ENCODE peak calls at places on chromosomes 4 and X, in ten cellular contexts. One of them, this sample, is unnamed.

GRCh38 chrX:46500054-46500453 is 45.2 kb downstream of the ZNF674 start:
- DNase-seq in endothelial cell: no peak
- DNase-seq in NCI-H774: no peak
- DNase-seq in fibroblast of the aortic adventitia: no peak
- DNase-seq in H54: no peak
- DNase-seq in ACHN: peak; percentile 0
- DNase-seq in amygdala: no peak
- DNase-seq in nucleus accumbens: no peak
- DNase-seq in adrenal gland: no peak
- DNase-seq in activated CD4-positive, alpha-beta T cell treated with anti-CD3 and anti-CD28 coated beads, Interleukin-2, amount 50 U/mL, for 24 hours: no peak
- DNase-seq in this sample: no peak

GRCh38 chrX:139930923-139931645 is 1.8 kb downstream of the ATP11C start:
- DNase-seq in fibroblast of the aortic adventitia: peak; percentile 24
- DNase-seq in NCI-H774: no peak
- DNase-seq in nucleus accumbens: no peak
- DNase-seq in ACHN: peak; percentile 16
- DNase-seq in amygdala: no peak
- DNase-seq in activated CD4-positive, alpha-beta T cell treated with anti-CD3 and anti-CD28 coated beads, Interleukin-2, amount 50 U/mL, for 24 hours: no peak
- DNase-seq in adrenal gland: no peak
- DNase-seq in endothelial cell: peak; percentile 11
- DNase-seq in H54: peak; percentile 13
- DNase-seq in this sample: no peak

GRCh38 chr4:47662975-47663374 is 174.9 kb downstream of the CORIN start:
- DNase-seq in adrenal gland: no peak
- DNase-seq in fibroblast of the aortic adventitia: no peak
- DNase-seq in amygdala: no peak
- DNase-seq in H54: no peak
- DNase-seq in ACHN: peak; percentile 38
- DNase-seq in NCI-H774: no peak
- DNase-seq in endothelial cell: peak; percentile 34
- DNase-seq in activated CD4-positive, alpha-beta T cell treated with anti-CD3 and anti-CD28 coated beads, Interleukin-2, amount 50 U/mL, for 24 hours: no peak
- DNase-seq in nucleus accumbens: no peak
- DNase-seq in this sample: no peak

GRCh38 chr4:184343400-184344177 is 125.9 kb upstream of the ENPP6 start:
- DNase-seq in endothelial cell: peak; percentile 60
- DNase-seq in nucleus accumbens: peak; percentile 51
- DNase-seq in H54: peak; percentile 49
- DNase-seq in fibroblast of the aortic adventitia: peak; percentile 79
- DNase-seq in activated CD4-positive, alpha-beta T cell treated with anti-CD3 and anti-CD28 coated beads, Interleukin-2, amount 50 U/mL, for 24 hours: peak; percentile 33
- DNase-seq in NCI-H774: peak; percentile 40
- DNase-seq in ACHN: peak; percentile 70
- DNase-seq in amygdala: peak; percentile 77
- DNase-seq in adrenal gland: peak; percentile 89
- DNase-seq in this sample: peak; percentile 63

GRCh38 chr4:102169345-102169744 is 175.9 kb downstream of the SLC39A8 start:
- DNase-seq in endothelial cell: peak; percentile 26
- DNase-seq in activated CD4-positive, alpha-beta T cell treated with anti-CD3 and anti-CD28 coated beads, Interleukin-2, amount 50 U/mL, for 24 hours: no peak
- DNase-seq in H54: no peak
- DNase-seq in adrenal gland: no peak
- DNase-seq in nucleus accumbens: no peak
- DNase-seq in NCI-H774: peak; percentile 11
- DNase-seq in amygdala: peak; percentile 1
- DNase-seq in fibroblast of the aortic adventitia: peak; percentile 6
- DNase-seq in ACHN: no peak
- DNase-seq in this sample: no peak

GRCh38 chr4:146442801-146443200 is 78.9 kb downstream of the SLC10A7 start:
- DNase-seq in adrenal gland: no peak
- DNase-seq in endothelial cell: no peak
- DNase-seq in amygdala: no peak
- DNase-seq in fibroblast of the aortic adventitia: peak; percentile 46
- DNase-seq in NCI-H774: no peak
- DNase-seq in activated CD4-positive, alpha-beta T cell treated with anti-CD3 and anti-CD28 coated beads, Interleukin-2, amount 50 U/mL, for 24 hours: no peak
- DNase-seq in H54: no peak
- DNase-seq in ACHN: no peak
- DNase-seq in nucleus accumbens: no peak
- DNase-seq in this sample: no peak

GRCh38 chr4:81512945-81513584 is 41.4 kb upstream of the RASGEF1B start:
- DNase-seq in amygdala: no peak
- DNase-seq in fibroblast of the aortic adventitia: no peak
- DNase-seq in endothelial cell: no peak
- DNase-seq in H54: no peak
- DNase-seq in nucleus accumbens: no peak
- DNase-seq in adrenal gland: no peak
- DNase-seq in NCI-H774: no peak
- DNase-seq in activated CD4-positive, alpha-beta T cell treated with anti-CD3 and anti-CD28 coated beads, Interleukin-2, amount 50 U/mL, for 24 hours: no peak
- DNase-seq in ACHN: no peak
- DNase-seq in this sample: no peak

GRCh38 chr4:183504930-183505555 is at the start of gene ING2:
- DNase-seq in H54: peak; percentile 49
- DNase-seq in NCI-H774: peak; percentile 61
- DNase-seq in endothelial cell: no peak
- DNase-seq in ACHN: peak; percentile 75
- DNase-seq in nucleus accumbens: no peak
- DNase-seq in fibroblast of the aortic adventitia: no peak
- DNase-seq in activated CD4-positive, alpha-beta T cell treated with anti-CD3 and anti-CD28 coated beads, Interleukin-2, amount 50 U/mL, for 24 hours: peak; percentile 16
- DNase-seq in amygdala: peak; percentile 87
- DNase-seq in adrenal gland: no peak
- DNase-seq in this sample: no peak

GRCh38 chr4:27176400-27176799 is 315.8 kb downstream of the STIM2 start:
- DNase-seq in nucleus accumbens: no peak
- DNase-seq in activated CD4-positive, alpha-beta T cell treated with anti-CD3 and anti-CD28 coated beads, Interleukin-2, amount 50 U/mL, for 24 hours: no peak
- DNase-seq in amygdala: peak; percentile 10
- DNase-seq in endothelial cell: peak; percentile 38
- DNase-seq in adrenal gland: no peak
- DNase-seq in NCI-H774: peak; percentile 69
- DNase-seq in fibroblast of the aortic adventitia: peak; percentile 84
- DNase-seq in ACHN: peak; percentile 18
- DNase-seq in H54: no peak
- DNase-seq in this sample: no peak

This sample was measured in anterior cingulate cortex.